ENCODE peak calls at places on chromosomes 7 and 10, in nine cellular contexts. H is mesenchymal stem cell, R is SK-N-SH, S is IMR-90, I is mammary epithelial cell, J is neural progenitor cell, P is GM23248, B is colonic mucosa, D is PC-3. E is an unnamed sample.

GRCh38 chr10:90204956-90205695 is 503.7 kb downstream of the KIF20B start:
- DNase-seq in H (peak), R (no peak), S (no peak), I (peak), J (no peak), P (no peak), B (no peak), D (peak), E (no peak)

GRCh38 chr7:148944935-148945934 is 61.1 kb upstream of the EZH2 start:
- DNase-seq in H (peak), R (no peak), S (peak), I (no peak), J (no peak), P (peak), B (no peak), D (peak), E (no peak)

GRCh38 chr10:124936813-124937212 is 5.1 kb upstream of the ZRANB1 start:
- DNase-seq in H (no peak), R (no peak), S (no peak), I (no peak), J (no peak), P (no peak), B (no peak), D (no peak), E (no peak)

GRCh38 chr10:3995302-3996210 is 210.5 kb upstream of the KLF6 start:
- DNase-seq in H (peak), R (no peak), S (peak), I (peak), J (no peak), P (peak), B (no peak), D (peak), E (no peak)

GRCh38 chr10:24501312-24501711 is 222.4 kb downstream of the ARHGAP21 start:
- DNase-seq in H (no peak), R (no peak), S (no peak), I (no peak), J (no peak), P (no peak), B (no peak), D (no peak), E (no peak)

GRCh38 chr10:78992333-78992732 is 76.4 kb upstream of the ZMIZ1 start:
- DNase-seq in H (no peak), R (no peak), S (no peak), I (no peak), J (no peak), P (no peak), B (no peak), D (no peak), E (no peak)

GRCh38 chr7:74615933-74616780 is 41.4 kb upstream of the GTF2I start:
- DNase-seq in H (no peak), R (no peak), S (no peak), I (no peak), J (no peak), P (no peak), B (no peak), D (no peak), E (no peak)

GRCh38 chr10:117311261-117311660 is 64.0 kb downstream of the PDZD8 start:
- DNase-seq in H (no peak), R (no peak), S (no peak), I (no peak), J (no peak), P (no peak), B (no peak), D (peak), E (no peak)

GRCh38 chr10:22339761-22340361 is 5.4 kb upstream of the SPAG6 start:
- DNase-seq in H (no peak), R (peak), S (no peak), I (no peak), J (no peak), P (no peak), B (no peak), D (peak), E (no peak)

GRCh38 chr7:108132551-108133265 is 2.5 kb upstream of the LAMB4 start:
- DNase-seq in H (no peak), R (no peak), S (no peak), I (peak), J (peak), P (no peak), B (no peak), D (no peak), E (peak)

GRCh38 chr7:41451826-41452225 is 251.1 kb downstream of the INHBA start:
- DNase-seq in H (no peak), R (no peak), S (peak), I (peak), J (no peak), P (peak), B (no peak), D (peak), E (no peak)

GRCh38 chr10:123886292-123886691 is 5.3 kb downstream of the CPXM2 start:
- DNase-seq in H (no peak), R (no peak), S (no peak), I (no peak), J (no peak), P (no peak), B (no peak), D (no peak), E (no peak)

GRCh38 chr7:158957921-158958471 is 101.6 kb downstream of the DYNC2I1 start:
- DNase-seq in H (no peak), R (peak), S (no peak), I (peak), J (no peak), P (no peak), B (peak), D (peak), E (no peak)

GRCh38 chr7:140677496-140677895 is 4.8 kb downstream of the ADCK2 start:
- DNase-seq in H (no peak), R (no peak), S (no peak), I (no peak), J (no peak), P (no peak), B (no peak), D (no peak), E (no peak)
- H3K9ac ChIP-seq in H (no peak), R (no peak), S (no peak), I (no peak), J (no peak), P (no peak), B (no peak), D (no peak), E (no peak)

DNA sequence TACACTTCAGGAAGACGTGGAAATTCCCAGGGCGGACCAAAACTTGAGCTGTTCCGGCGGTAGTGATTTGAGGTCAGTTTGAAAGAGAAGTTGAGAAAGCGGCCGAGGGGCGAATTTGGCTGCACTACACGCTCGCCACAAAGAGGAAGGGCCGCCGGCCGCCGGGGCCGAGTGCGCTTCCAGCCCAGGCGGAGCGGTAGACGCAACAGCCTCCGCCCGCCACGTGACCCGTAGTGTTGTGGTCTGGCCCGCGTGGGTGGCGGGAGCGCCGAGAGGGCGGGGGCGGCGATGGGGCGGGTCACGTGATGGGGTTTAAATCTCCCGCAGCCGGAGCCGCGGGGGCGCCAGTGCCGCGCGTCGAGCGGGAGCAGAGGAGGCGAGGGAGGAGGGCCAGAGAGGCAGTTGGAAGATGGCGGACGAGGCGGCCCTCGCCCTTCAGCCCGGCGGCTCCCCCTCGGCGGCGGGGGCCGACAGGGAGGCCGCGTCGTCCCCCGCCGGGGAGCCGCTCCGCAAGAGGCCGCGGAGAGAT is at the start of gene SIRT1:
- DNase-seq in H (peak), R (peak), S (peak), I (peak), J (peak), P (peak), B (peak), D (peak), E (peak)
- H3K9ac ChIP-seq in H (peak), R (peak), S (peak), I (peak), J (peak), P (peak), B (peak), D (peak), E (peak)

GRCh38 chr10:102837230-102837721 is at the start of gene CYP17A1:
- DNase-seq in H (no peak), R (no peak), S (no peak), I (no peak), J (no peak), P (no peak), B (no peak), D (no peak), E (no peak)
- H3K9ac ChIP-seq in H (no peak), R (no peak), S (no peak), I (no peak), J (no peak), P (no peak), B (no peak), D (no peak), E (no peak)

GRCh38 chr10:72661436-72661835 is 30.5 kb upstream of the MCU start:
- DNase-seq in H (no peak), R (no peak), S (no peak), I (no peak), J (no peak), P (no peak), B (no peak), D (no peak), E (no peak)
- H3K9ac ChIP-seq in H (no peak), R (no peak), S (no peak), I (no peak), J (no peak), P (no peak), B (no peak), D (no peak), E (no peak)

E was measured in keratinocyte.